ENCODE peak calls at places on chromosomes 5 and 9, in four cellular contexts. P, H, D and Z are unnamed samples.

GRCh38 chr5:100430268-100430900 is 104.8 kb upstream of the FAM174A start:
- DNase-seq in P (peak; percentile 18), H (peak; percentile 37), D (peak; percentile 50), Z (peak; percentile 12)

GRCh38 chr9:136352682-136353081 is 10.9 kb downstream of the DNLZ start:
- DNase-seq in P (no peak), H (no peak), D (no peak), Z (no peak)

GRCh38 chr5:59845733-59846132 is 47.8 kb downstream of the PDE4D start:
- DNase-seq in P (no peak), H (no peak), D (no peak), Z (no peak)

GRCh38 chr5:52789867-52790266 is 2.2 kb downstream of the ITGA1 start:
- DNase-seq in P (no peak), H (no peak), D (no peak), Z (no peak)

GRCh38 chr9:134377976-134378375 is 51.7 kb downstream of the RXRA start:
- DNase-seq in P (peak; percentile 73), H (peak; percentile 71), D (peak; percentile 72), Z (no peak)

GRCh38 chr5:62812653-62813329 is 234.2 kb downstream of the LRRC70 start:
- DNase-seq in P (no peak), H (no peak), D (no peak), Z (no peak)

GRCh38 chr9:109907400-109907799 is 127.4 kb downstream of the PALM2AKAP2 start:
- DNase-seq in P (no peak), H (no peak), D (no peak), Z (no peak)

GRCh38 chr9:97966493-97966892 is 16.6 kb upstream of the ANP32B start:
- DNase-seq in P (no peak), H (no peak), D (no peak), Z (no peak)

GRCh38 chr5:174425271-174425963 is 299.0 kb upstream of the MSX2 start:
- DNase-seq in P (no peak), H (peak; percentile 55), D (no peak), Z (no peak)

GRCh38 chr9:4663956-4664355 is 1.9 kb downstream of the PLPP6 start:
- DNase-seq in P (no peak), H (no peak), D (no peak), Z (no peak)

GRCh38 chr9:17942498-17942897 is 363.6 kb downstream of the SH3GL2 start:
- DNase-seq in P (no peak), H (no peak), D (no peak), Z (no peak)

GRCh38 chr9:78326564-78326963 is 29.6 kb downstream of the PSAT1 start:
- DNase-seq in P (no peak), H (no peak), D (no peak), Z (no peak)

GRCh38 chr5:58466939-58467338 is 7.1 kb upstream of the PLK2 start:
- DNase-seq in P (no peak), H (no peak), D (no peak), Z (no peak)

GRCh38 chr5:10538103-10538788 is 25.6 kb upstream of the ANKRD33B start:
- DNase-seq in P (no peak), H (no peak), D (no peak), Z (no peak)

GRCh38 chr9:89491688-89492087 is 6.2 kb downstream of the SEMA4D start:
- DNase-seq in P (no peak), H (no peak), D (no peak), Z (no peak)

GRCh38 chr5:20949636-20950035 is 961.6 kb upstream of the CDH18 start:
- DNase-seq in P (no peak), H (no peak), D (no peak), Z (no peak)

GRCh38 chr9:115415450-115415849 is 297.5 kb upstream of the TNC start:
- DNase-seq in P (no peak), H (no peak), D (no peak), Z (no peak)

GRCh38 chr9:134057751-134058701 is 9.8 kb downstream of the BRD3 start:
- DNase-seq in P (no peak), H (no peak), D (no peak), Z (no peak)

GRCh38 chr5:59483971-59484472 is 409.5 kb downstream of the PDE4D start:
- DNase-seq in P (no peak), H (peak; percentile 26), D (no peak), Z (peak; percentile 19)

GRCh38 chr5:43920422-43920821 is 317.4 kb downstream of the NNT start:
- DNase-seq in P (no peak), H (no peak), D (no peak), Z (no peak)

GRCh38 chr5:134133213-134133994 is 18.9 kb downstream of the TCF7 start:
- DNase-seq in P (no peak), H (no peak), D (no peak), Z (no peak)

GRCh38 chr5:64210866-64211265 is 45.2 kb downstream of the RNF180 start:
- DNase-seq in P (no peak), H (no peak), D (no peak), Z (peak; percentile 36)

GRCh38 chr5:17203329-17204132 is 13.9 kb upstream of the BASP1 start:
- DNase-seq in P (peak; percentile 29), H (peak; percentile 71), D (no peak), Z (peak; percentile 66)

GRCh38 chr5:102958481-102959011 is 161.4 kb downstream of the GIN1 start:
- DNase-seq in P (no peak), H (no peak), D (no peak), Z (peak; percentile 12)

GRCh38 chr9:17627641-17628040 is 48.8 kb downstream of the SH3GL2 start:
- DNase-seq in P (no peak), H (no peak), D (no peak), Z (no peak)

GRCh38 chr5:121987052-121987684 is 25.4 kb downstream of the SRFBP1 start:
- DNase-seq in P (no peak), H (no peak), D (no peak), Z (no peak)

GRCh38 chr5:75756991-75757390 is 39.8 kb upstream of the POC5 start:
- DNase-seq in P (no peak), H (no peak), D (no peak), Z (no peak)

GRCh38 chr5:51387854-51388320 is 4.6 kb downstream of the ISL1 start:
- DNase-seq in P (no peak), H (no peak), D (no peak), Z (no peak)

GRCh38 chr5:157108961-157109360 is at the start of gene HAVCR2:
- DNase-seq in P (peak; percentile 50), H (no peak), D (no peak), Z (no peak)

GRCh38 chr9:120755827-120756434 is 37.3 kb downstream of the FBXW2 start:
- DNase-seq in P (peak; percentile 71), H (peak; percentile 86), D (peak; percentile 62), Z (peak; percentile 41)

GRCh38 chr5:78467744-78468357 is 107.4 kb downstream of the SCAMP1 start:
- DNase-seq in P (no peak), H (peak; percentile 36), D (no peak), Z (peak; percentile 30)

GRCh38 chr9:127850286-127850830 is 4.1 kb downstream of the ENG start:
- DNase-seq in P (no peak), H (no peak), D (no peak), Z (no peak)

GRCh38 chr9:127846451-127847154 is 7.9 kb downstream of the ENG start:
- DNase-seq in P (no peak), H (peak; percentile 80), D (no peak), Z (no peak)

GRCh38 chr9:127847155-127847463 is 7.3 kb downstream of the ENG start:
- DNase-seq in P (no peak), H (no peak), D (no peak), Z (no peak)

GRCh38 chr9:127847833-127848755 is 6.4 kb downstream of the ENG start:
- DNase-seq in P (no peak), H (no peak), D (no peak), Z (no peak)

GRCh38 chr9:127848756-127849504 is 5.5 kb downstream of the ENG start:
- DNase-seq in P (no peak), H (no peak), D (no peak), Z (no peak)
- H3K4me3 ChIP-seq in P (no peak overlapping the region), H (no peak overlapping the region), D (no peak overlapping the region), Z (no peak overlapping the region)

DNA sequence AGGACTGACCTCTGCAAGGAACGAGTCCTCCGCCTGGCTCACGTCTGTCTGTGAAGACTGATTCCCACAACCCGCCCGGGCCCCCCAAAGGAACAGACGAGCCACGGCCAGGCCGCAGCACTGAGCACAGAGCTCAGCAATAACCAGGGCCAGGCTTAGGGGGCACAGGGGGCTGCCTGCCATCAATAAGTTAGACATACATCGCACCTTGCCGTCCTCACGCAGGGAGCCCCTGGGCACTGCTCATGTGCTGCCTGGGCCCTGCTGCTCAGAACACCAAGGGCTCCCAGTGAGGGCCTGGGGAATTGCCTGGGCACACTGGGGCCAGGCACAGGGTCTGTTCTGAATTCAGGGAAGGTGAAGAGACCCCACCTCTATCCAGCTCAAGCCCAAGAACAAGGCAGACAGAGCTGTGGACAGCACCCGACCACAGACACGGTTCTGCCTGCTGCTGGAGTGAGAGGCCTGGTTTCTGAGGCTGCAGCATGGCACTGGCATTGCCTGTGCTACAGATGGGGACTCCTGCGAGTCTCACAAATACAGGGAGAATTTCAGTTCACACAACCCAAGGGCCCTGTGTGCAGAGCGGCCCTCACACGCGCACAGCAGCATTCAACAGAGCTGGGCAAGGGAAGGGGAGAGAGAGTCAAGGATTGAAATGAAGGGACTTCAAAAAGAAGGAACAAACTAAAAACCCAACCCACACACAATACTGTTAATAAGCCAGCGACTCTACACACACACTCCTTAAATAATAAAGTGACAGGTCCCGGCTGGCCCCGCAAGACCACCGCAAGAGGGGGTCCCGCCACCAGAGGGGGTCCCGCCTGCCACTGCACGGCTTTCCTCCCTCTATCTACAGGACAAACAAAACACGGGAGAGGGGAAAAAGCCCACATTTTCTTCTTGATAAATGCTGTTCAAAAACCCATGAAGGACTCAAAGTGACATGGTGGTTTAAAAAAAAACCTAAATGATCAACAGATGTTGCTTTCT is 32.0 kb downstream of the PRRT1B start:
- DNase-seq in P (no peak), H (no peak), D (no peak), Z (no peak)
- TF ChIP-seq CTCF in P (no peak), H (no peak), D (no peak), Z (no peak)

GRCh38 chr5:139075066-139076050 is 122.8 kb downstream of the SIL1 start:
- DNase-seq in P (no peak), H (no peak), D (no peak), Z (no peak)
- H3K4me3 ChIP-seq in P (no peak overlapping the region), H (no peak overlapping the region), D (no peak overlapping the region), Z (no peak overlapping the region)

DNA sequence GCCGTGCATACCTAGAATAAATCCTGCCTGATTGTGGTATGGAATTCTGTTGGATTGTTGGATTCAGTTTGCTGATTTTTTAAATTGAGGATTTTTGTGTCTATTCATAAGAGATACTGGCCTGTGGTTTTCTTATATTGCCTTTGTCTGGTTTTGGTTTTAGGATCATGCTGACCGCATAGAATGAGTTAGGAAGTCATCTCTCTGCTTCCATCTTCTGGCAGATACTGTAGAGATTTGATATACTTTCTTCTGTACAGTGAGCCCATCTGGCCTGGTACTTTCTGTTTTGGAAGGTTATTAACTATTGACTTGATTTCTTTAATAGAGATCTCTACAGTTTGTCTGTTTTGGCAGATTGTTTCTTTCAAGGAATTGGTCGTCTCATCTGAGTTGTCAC is 14.7 kb downstream of the CEP72 start:
- DNase-seq in P (no peak), H (no peak), D (no peak), Z (no peak)
- TF ChIP-seq CTCF in P (no peak), H (no peak), D (no peak), Z (no peak)

GRCh38 chr5:610011-610743 is 2.0 kb upstream of the CEP72 start:
- DNase-seq in P (no peak), H (no peak), D (no peak), Z (no peak)
- H3K4me3 ChIP-seq in P (no peak overlapping the region), H (no peak overlapping the region), D (no peak overlapping the region), Z (no peak overlapping the region)